ENCODE peak calls at places on chromosome 13, in nine cellular contexts. C is dermis microvascular lymphatic vessel endothelial cell; I is activated T-cell treated with anti-CD3 and anti-CD28 coated beads, Interleukin-2, amount 50 U/mL, for 72 hours; W is M059J; Q is posterior cingulate gyrus; J is progenitor cell of endocrine pancreas; D is fibroblast of the conjunctiva; S is GM03348; Z is NB4. L is an unnamed sample.

GRCh38 chr13:66546534-66547379 is 683.4 kb downstream of the PCDH9 start:
- DNase-seq in C (no peak), I (no peak), W (no peak), Q (no peak), J (no peak), D (no peak), S (no peak), Z (no peak), L (peak; percentile 23)

GRCh38 chr13:50911051-50911690 is 1.6 kb downstream of the RNASEH2B start:
- DNase-seq in C (no peak), I (no peak), W (peak; percentile 20), Q (no peak), J (no peak), D (no peak), S (no peak), Z (peak; percentile 76), L (no peak)

GRCh38 chr13:73327579-73327978 is 268.8 kb downstream of the KLF5 start:
- DNase-seq in C (no peak), I (no peak), W (no peak), Q (no peak), J (no peak), D (no peak), S (no peak), Z (no peak), L (no peak)

GRCh38 chr13:113564331-113565023 is 20.1 kb upstream of the TFDP1 start:
- DNase-seq in C (no peak), I (no peak), W (no peak), Q (no peak), J (no peak), D (no peak), S (no peak), Z (no peak), L (no peak)

GRCh38 chr13:102907016-102907756 is 61.4 kb downstream of the ERCC5 start:
- DNase-seq in C (no peak), I (no peak), W (no peak), Q (no peak), J (no peak), D (no peak), S (no peak), Z (no peak), L (no peak)

GRCh38 chr13:33016414-33017409 is at the start of gene KL:
- DNase-seq in C (peak; percentile 7), I (peak; percentile 38), W (no peak), Q (no peak), J (peak; percentile 22), D (no peak), S (peak; percentile 27), Z (peak; percentile 11), L (no peak)

GRCh38 chr13:101289764-101290163 is 126.5 kb downstream of the NALCN start:
- DNase-seq in C (peak; percentile 22), I (no peak), W (peak; percentile 51), Q (peak; percentile 18), J (peak; percentile 26), D (peak; percentile 12), S (peak; percentile 18), Z (no peak), L (no peak)

GRCh38 chr13:106573855-106574254 is 5.9 kb upstream of the ARGLU1 start:
- DNase-seq in C (no peak), I (no peak), W (no peak), Q (no peak), J (no peak), D (peak; percentile 13), S (peak; percentile 57), Z (no peak), L (no peak)

GRCh38 chr13:21069561-21070004 is 8.2 kb upstream of the LATS2 start:
- DNase-seq in C (no peak), I (no peak), W (peak; percentile 92), Q (no peak), J (no peak), D (peak; percentile 81), S (peak; percentile 79), Z (peak; percentile 90), L (peak; percentile 97)

GRCh38 chr13:33633701-33634525 is 184.0 kb upstream of the RFC3 start:
- DNase-seq in C (no peak), I (no peak), W (no peak), Q (no peak), J (no peak), D (no peak), S (no peak), Z (no peak), L (no peak)

GRCh38 chr13:107144432-107144831 is 576.5 kb upstream of the ARGLU1 start:
- DNase-seq in C (peak; percentile 33), I (no peak), W (no peak), Q (no peak), J (no peak), D (no peak), S (no peak), Z (no peak), L (no peak)

GRCh38 chr13:43301341-43301969 is 278.1 kb downstream of the DNAJC15 start:
- DNase-seq in C (no peak), I (no peak), W (no peak), Q (no peak), J (no peak), D (peak; percentile 38), S (peak; percentile 12), Z (no peak), L (no peak)

GRCh38 chr13:48853381-48854102 is 122.2 kb upstream of the FNDC3A start:
- DNase-seq in C (peak; percentile 49), I (peak; percentile 37), W (no peak), Q (no peak), J (no peak), D (no peak), S (no peak), Z (no peak), L (no peak)

GRCh38 chr13:21637296-21637695 is 33.3 kb upstream of the MICU2 start:
- DNase-seq in C (peak; percentile 42), I (peak; percentile 39), W (peak; percentile 88), Q (peak; percentile 12), J (no peak), D (no peak), S (peak; percentile 29), Z (peak; percentile 87), L (no peak)

GRCh38 chr13:49046534-49046933 is 70.8 kb downstream of the FNDC3A start:
- DNase-seq in C (no peak), I (no peak), W (no peak), Q (no peak), J (no peak), D (no peak), S (peak; percentile 44), Z (no peak), L (no peak)

GRCh38 chr13:110981379-110981778 is 66.5 kb upstream of the ANKRD10 start:
- DNase-seq in C (no peak), I (no peak), W (no peak), Q (no peak), J (no peak), D (no peak), S (no peak), Z (no peak), L (no peak)

GRCh38 chr13:66425741-66426140 is 804.4 kb downstream of the PCDH9 start:
- DNase-seq in C (no peak), I (no peak), W (no peak), Q (no peak), J (no peak), D (peak; percentile 42), S (no peak), Z (no peak), L (no peak)

GRCh38 chr13:79128158-79128557 is 277.9 kb downstream of the RBM26 start:
- DNase-seq in C (no peak), I (no peak), W (peak; percentile 77), Q (no peak), J (no peak), D (no peak), S (no peak), Z (peak; percentile 94), L (no peak)

GRCh38 chr13:27728271-27728670 is 64.0 kb upstream of the GSX1 start:
- DNase-seq in C (peak; percentile 11), I (no peak), W (peak; percentile 33), Q (no peak), J (no peak), D (no peak), S (no peak), Z (peak; percentile 19), L (no peak)

GRCh38 chr13:57631607-57632275 is at the start of gene PCDH17:
- DNase-seq in C (peak; percentile 25), I (no peak), W (peak; percentile 61), Q (peak; percentile 49), J (peak; percentile 14), D (no peak), S (peak; percentile 47), Z (no peak), L (no peak)

GRCh38 chr13:79831556-79831955 is 350.6 kb downstream of the NDFIP2 start:
- DNase-seq in C (no peak), I (no peak), W (no peak), Q (no peak), J (no peak), D (no peak), S (no peak), Z (no peak), L (no peak)

GRCh38 chr13:73809561-73809960 is 324.6 kb downstream of the KLF12 start:
- DNase-seq in C (peak; percentile 50), I (no peak), W (peak; percentile 63), Q (no peak), J (no peak), D (peak; percentile 6), S (peak; percentile 18), Z (no peak), L (no peak)

GRCh38 chr13:62793850-62794249 is 1378.2 kb upstream of the PCDH20 start:
- DNase-seq in C (no peak), I (no peak), W (no peak), Q (no peak), J (no peak), D (no peak), S (no peak), Z (no peak), L (no peak)